ENCODE peak calls at places on chromosome 22, in ten cellular contexts. N is cardiac fibroblast; X is activated CD8-positive, alpha-beta memory T cell treated with anti-CD3 and anti-CD28 coated beads for 24 hours; V is GOT3; Q is amniotic stem cell; G is SJSA1; O is left cardiac atrium; U is NCI-H345; T is GM12865; J is mesendoderm. H is an unnamed sample.
A peak's percentile ranks its signal among the peaks of the same experiment; 100 is the strongest.

GRCh38 chr22:44680481-44680894 is 21.5 kb upstream of the PRR5 start:
- DNase-seq in J (no peak), O (no peak), G (no peak), T (no peak), U (no peak), X (no peak), V (no peak), Q (no peak), N (no peak), H (no peak)

GRCh38 chr22:37546436-37547248 is 13.6 kb upstream of the CDC42EP1 start:
- DNase-seq in U (no peak), T (no peak), X (no peak), N (peak; percentile 98), Q (no peak), O (peak; percentile 80), J (peak; percentile 92), V (no peak), G (no peak), H (peak; percentile 91)

GRCh38 chr22:32828150-32828549 is 26.6 kb downstream of the TIMP3 start:
- DNase-seq in U (no peak), N (no peak), X (no peak), V (no peak), J (no peak), O (no peak), T (no peak), G (no peak), Q (no peak), H (no peak)

GRCh38 chr22:47786650-47787290 is 1024.3 kb downstream of the TBC1D22A start:
- DNase-seq in G (no peak), Q (no peak), V (no peak), N (no peak), U (no peak), J (no peak), O (no peak), T (no peak), X (peak; percentile 45), H (no peak)

GRCh38 chr22:26304730-26305129 is 124.3 kb upstream of the ASPHD2 start:
- DNase-seq in U (no peak), G (no peak), Q (no peak), X (no peak), V (no peak), N (no peak), J (no peak), T (no peak), O (no peak), H (no peak)

GRCh38 chr22:24947383-24947782 is 889 bp upstream of the LHFPL7 start:
- DNase-seq in V (no peak), X (no peak), G (no peak), T (no peak), O (no peak), Q (no peak), U (no peak), J (no peak), N (no peak), H (no peak)

GRCh38 chr22:22616636-22617035 is 27.8 kb upstream of the GGTLC2 start:
- DNase-seq in J (no peak), N (no peak), U (no peak), T (peak; percentile 47), Q (no peak), O (no peak), V (no peak), X (no peak), G (no peak), H (no peak)

GRCh38 chr22:46362934-46363515 is 27.5 kb downstream of the TRMU start:
- DNase-seq in G (no peak), Q (no peak), X (no peak), U (no peak), V (no peak), T (no peak), N (no peak), J (no peak), O (no peak), H (no peak)

GRCh38 chr22:50530280-50530856 is 556 bp upstream of the TYMP start:
- DNase-seq in T (peak; percentile 92), G (peak; percentile 65), X (peak; percentile 89), N (peak; percentile 90), U (peak; percentile 8), Q (no peak), J (no peak), O (peak; percentile 92), V (peak; percentile 63), H (peak; percentile 91)